ENCODE peak calls at places on chromosomes 2 and 18, in five cellular contexts. O is brain microvascular endothelial cell, I is spleen, B is activated B cell treated with CpG ODN at 0.5 μM for 24 hours, Y is GM06990. X is an unnamed sample.

GRCh38 chr18:26804474-26804873 is 61.0 kb downstream of the AQP4 start:
- DNase-seq in O (no peak), I (no peak), B (no peak), Y (no peak), X (no peak)

GRCh38 chr2:47897191-47897955 is 8.9 kb downstream of the FBXO11 start:
- DNase-seq in O (no peak), I (no peak), B (no peak), Y (no peak), X (no peak)

GRCh38 chr2:160005908-160006307 is 56.5 kb downstream of the PLA2R1 start:
- DNase-seq in O (no peak), I (no peak), B (no peak), Y (no peak), X (no peak)

GRCh38 chr2:8986327-8986976 is 17.0 kb downstream of the MBOAT2 start:
- DNase-seq in O (no peak), I (no peak), B (no peak), Y (no peak), X (no peak)

GRCh38 chr2:231034291-231034882 is 2.9 kb upstream of the C2orf72 start:
- DNase-seq in O (no peak), I (no peak), B (no peak), Y (no peak), X (no peak)

GRCh38 chr2:60070851-60071250 is 482.6 kb downstream of the BCL11A start:
- DNase-seq in O (no peak), I (no peak), B (no peak), Y (no peak), X (no peak)

GRCh38 chr2:227472265-227473018 is 486 bp downstream of the AGFG1 start:
- DNase-seq in O (no peak), I (peak), B (peak), Y (peak), X (peak)

GRCh38 chr2:27079233-27080139 is 1.1 kb downstream of the EMILIN1 start:
- DNase-seq in O (no peak), I (no peak), B (no peak), Y (no peak), X (no peak)

GRCh38 chr2:241219856-241220356 is 31.4 kb downstream of the ANO7 start:
- DNase-seq in O (no peak), I (no peak), B (no peak), Y (no peak), X (no peak)

GRCh38 chr2:27756544-27757498 is 14.7 kb upstream of the MRPL33 start:
- DNase-seq in O (no peak), I (no peak), B (no peak), Y (no peak), X (no peak)

GRCh38 chr2:108189316-108189715 is 50.5 kb upstream of the SULT1C3 start:
- DNase-seq in O (peak), I (no peak), B (no peak), Y (no peak), X (no peak)

GRCh38 chr2:19671907-19672306 is 229.9 kb downstream of the TTC32 start:
- DNase-seq in O (no peak), I (no peak), B (no peak), Y (no peak), X (no peak)

GRCh38 chr2:231160701-231161100 is 35.9 kb upstream of the HTR2B start:
- DNase-seq in O (no peak), I (no peak), B (no peak), Y (no peak), X (no peak)

GRCh38 chr2:134261398-134262131 is 7.7 kb downstream of the MGAT5 start:
- DNase-seq in O (no peak), I (no peak), B (no peak), Y (no peak), X (no peak)

GRCh38 chr2:187037310-187037709 is 188.3 kb upstream of the ZSWIM2 start:
- DNase-seq in O (no peak), I (no peak), B (no peak), Y (no peak), X (no peak)

GRCh38 chr2:236553522-236553921 is 16.1 kb upstream of the ACKR3 start:
- DNase-seq in O (no peak), I (no peak), B (no peak), Y (no peak), X (no peak)

GRCh38 chr2:64478502-64479230 is 24.7 kb downstream of the LGALSL start:
- DNase-seq in O (no peak), I (no peak), B (no peak), Y (no peak), X (no peak)

GRCh38 chr2:136378712-136379595 is 261.0 kb upstream of the CXCR4 start:
- DNase-seq in O (peak), I (peak), B (no peak), Y (peak), X (peak)

GRCh38 chr18:7757175-7757574 is 190.1 kb downstream of the PTPRM start:
- DNase-seq in O (no peak), I (no peak), B (no peak), Y (no peak), X (no peak)

GRCh38 chr2:60416221-60417008 is 137.0 kb downstream of the BCL11A start:
- DNase-seq in O (peak), I (no peak), B (no peak), Y (no peak), X (no peak)

GRCh38 chr2:105646423-105647076 is 98.2 kb upstream of the NCK2 start:
- DNase-seq in O (no peak), I (no peak), B (no peak), Y (no peak), X (no peak)

GRCh38 chr18:23857756-23858155 is 156.8 kb upstream of the TTC39C start:
- DNase-seq in O (peak), I (no peak), B (no peak), Y (no peak), X (no peak)

GRCh38 chr2:121748202-121748601 is 7.2 kb upstream of the TSN start:
- DNase-seq in O (peak), I (no peak), B (no peak), Y (no peak), X (no peak)

GRCh38 chr2:12270876-12271588 is 445.7 kb upstream of the TRIB2 start:
- DNase-seq in O (no peak), I (no peak), B (no peak), Y (no peak), X (no peak)

GRCh38 chr2:119741001-119741400 is 18.7 kb upstream of the PTPN4 start:
- DNase-seq in O (no peak), I (no peak), B (no peak), Y (no peak), X (no peak)

GRCh38 chr2:228700638-228701037 is 519.2 kb upstream of the SPHKAP start:
- DNase-seq in O (peak), I (no peak), B (no peak), Y (no peak), X (no peak)

GRCh38 chr18:11994708-11995444 is 13.6 kb downstream of the IMPA2 start:
- DNase-seq in O (no peak), I (peak), B (no peak), Y (no peak), X (no peak)

GRCh38 chr2:115165529-115166109 is 723.2 kb downstream of the DPP10 start:
- DNase-seq in O (peak), I (no peak), B (no peak), Y (no peak), X (no peak)

GRCh38 chr2:238689331-238689730 is 158.6 kb upstream of the TWIST2 start:
- DNase-seq in O (no peak), I (no peak), B (no peak), Y (no peak), X (no peak)

GRCh38 chr2:64905338-64906024 is 83.7 kb upstream of the SLC1A4 start:
- DNase-seq in O (no peak), I (no peak), B (no peak), Y (no peak), X (no peak)

GRCh38 chr2:208186921-208187320 is 2.9 kb downstream of the C2orf80 start:
- DNase-seq in O (no peak), I (no peak), B (no peak), Y (no peak), X (no peak)
- TF ChIP-seq CTCF in O (no peak), I (no peak), B (no peak), Y (no peak), X (no peak)

GRCh38 chr2:82023710-82024109 is 1719.2 kb upstream of the LRRTM1 start:
- DNase-seq in O (no peak), I (no peak), B (no peak), Y (no peak), X (no peak)
- TF ChIP-seq CTCF in O (peak), I (no peak), B (no peak), Y (no peak), X (no peak)

DNA sequence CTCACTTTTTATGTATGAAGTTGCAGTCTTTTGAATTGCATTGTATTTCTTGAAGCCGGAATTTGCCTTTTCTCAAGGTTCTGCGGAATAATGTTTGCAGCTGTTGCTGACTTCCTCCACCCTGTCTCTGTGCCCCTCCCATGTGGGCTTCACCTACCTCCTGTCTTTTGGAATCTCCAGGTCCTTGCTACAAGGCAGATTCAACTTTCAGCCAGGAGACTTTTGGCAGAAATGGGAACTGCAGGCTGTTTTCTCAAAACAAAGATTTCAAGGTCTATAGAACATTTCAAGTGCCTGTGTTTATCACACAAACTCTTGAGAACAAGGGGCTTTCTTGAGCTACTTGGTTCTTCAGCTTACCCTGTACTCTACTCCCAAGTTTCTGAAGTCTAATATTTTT is 25.6 kb downstream of the ZNF236 start:
- DNase-seq in O (no peak), I (no peak), B (no peak), Y (no peak), X (no peak)
- TF ChIP-seq CTCF in O (peak), I (no peak), B (no peak), Y (no peak), X (no peak)

DNA sequence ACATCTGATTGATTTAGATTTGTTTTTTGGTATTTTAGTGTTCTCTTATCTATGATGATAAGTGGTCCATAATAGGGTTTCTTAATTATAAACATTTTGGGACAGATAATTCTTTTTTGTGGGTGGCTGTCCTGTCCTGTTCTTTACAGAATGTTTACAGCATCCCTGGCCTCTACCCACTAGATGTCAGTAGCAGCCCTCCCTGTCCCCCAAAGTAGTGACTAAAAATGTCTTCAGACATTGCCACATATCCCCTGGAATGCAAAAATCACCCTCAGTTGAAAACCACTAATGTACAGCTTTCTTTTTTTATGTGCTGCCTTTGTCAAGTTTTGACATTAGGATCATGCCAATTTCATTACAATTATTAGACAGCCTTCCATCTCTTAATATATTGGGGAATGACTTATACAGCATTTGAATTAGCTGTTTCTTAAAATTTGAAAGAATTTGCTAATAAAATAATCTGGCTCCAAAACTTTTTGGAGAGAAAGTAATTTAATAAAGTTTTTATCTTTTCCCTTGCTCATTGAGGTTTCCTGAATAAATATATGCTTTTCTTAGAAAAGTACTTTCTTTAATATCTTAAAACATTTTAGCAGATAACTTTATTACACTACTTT is 19.5 kb downstream of the WIPF1 start:
- DNase-seq in O (peak), I (no peak), B (no peak), Y (no peak), X (no peak)
- TF ChIP-seq CTCF in O (peak), I (peak), B (peak), Y (peak), X (peak)

GRCh38 chr2:157304811-157305712 is 20.6 kb downstream of the ERMN start:
- DNase-seq in O (peak), I (no peak), B (no peak), Y (no peak), X (no peak)

GRCh38 chr2:157303612-157304011 is 22.0 kb downstream of the ERMN start:
- DNase-seq in O (no peak), I (no peak), B (no peak), Y (no peak), X (no peak)

GRCh38 chr2:157305713-157306110 is 19.9 kb downstream of the ERMN start:
- DNase-seq in O (peak), I (no peak), B (no peak), Y (no peak), X (no peak)

GRCh38 chr2:157302492-157303099 is 23.0 kb downstream of the ERMN start:
- DNase-seq in O (peak), I (no peak), B (no peak), Y (no peak), X (no peak)

DNA sequence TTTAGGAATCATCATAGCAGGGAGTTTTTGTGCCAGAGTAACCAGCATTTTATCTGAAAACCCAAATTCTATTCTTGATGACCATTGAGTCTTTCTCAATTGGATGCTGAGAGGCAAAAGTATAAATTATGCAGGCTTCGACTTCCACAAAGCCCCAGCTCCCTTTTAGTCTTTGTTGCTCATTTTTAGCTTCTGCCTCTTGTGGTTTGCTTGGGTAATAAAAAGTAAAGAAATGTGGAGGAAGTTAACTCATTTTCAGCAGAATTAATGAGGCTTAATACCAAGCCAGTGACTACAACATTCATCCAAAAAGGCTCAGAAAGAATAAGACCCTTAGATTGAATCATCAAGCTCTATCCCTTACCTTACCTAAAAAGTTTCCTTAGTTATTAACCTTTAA is 18.6 kb downstream of the ERMN start:
- DNase-seq in O (no peak), I (no peak), B (no peak), Y (peak), X (no peak)
- TF ChIP-seq CTCF in O (peak), I (no peak), B (no peak), Y (peak), X (no peak)

DNA sequence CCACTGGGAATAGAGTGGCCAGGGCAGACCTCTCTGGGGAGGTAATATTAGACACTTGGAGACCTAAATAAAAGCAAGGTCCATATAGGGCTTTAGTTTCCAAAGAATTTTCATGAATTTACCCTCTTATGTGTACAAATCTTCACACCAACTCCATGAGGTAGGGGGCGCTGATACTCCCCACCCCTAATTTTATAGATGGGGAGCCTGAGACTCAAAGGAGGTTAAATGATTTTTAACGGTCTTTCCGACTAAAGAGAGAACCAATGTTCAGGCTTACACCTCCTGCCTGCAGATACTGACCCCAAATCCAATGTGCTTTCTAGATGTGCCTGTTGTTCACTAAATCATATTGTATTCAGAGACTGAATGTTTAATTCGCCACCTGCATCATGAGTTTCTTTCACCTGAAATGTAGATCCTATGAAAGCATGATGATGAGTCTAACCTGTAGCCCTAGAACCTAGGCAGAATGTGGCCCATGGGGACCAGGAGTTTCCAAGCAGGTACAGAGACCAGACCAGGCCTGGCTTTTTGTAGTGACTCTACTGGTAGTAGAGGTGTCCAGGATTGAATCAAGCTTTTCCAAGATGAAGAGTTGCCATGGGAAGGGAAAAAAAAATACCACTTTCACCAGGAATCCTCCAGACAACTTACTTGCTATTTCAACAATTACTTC is 16.8 kb upstream of the PAX3 start:
- DNase-seq in O (no peak), I (no peak), B (no peak), Y (no peak), X (no peak)
- TF ChIP-seq CTCF in O (peak), I (no peak), B (no peak), Y (peak), X (no peak)

X was measured in natural killer cell.